ENCODE peak calls at places on chromosome 22, in seven cellular contexts. S, I, H, C, E, A and B are unnamed samples.

GRCh38 chr22:49295851-49296560 is 531.7 kb downstream of the BRD1 start:
- DNase-seq in S (peak), I (no peak), H (no peak), C (no peak), E (no peak), A (no peak), B (no peak)

GRCh38 chr22:28142361-28142801 is 223.3 kb upstream of the PITPNB start:
- DNase-seq in S (no peak), I (peak), H (no peak), C (no peak), E (no peak), A (peak), B (peak)

GRCh38 chr22:42388130-42388797 is 43.9 kb downstream of the NFAM1 start:
- DNase-seq in S (no peak), I (no peak), H (no peak), C (no peak), E (no peak), A (peak), B (no peak)

GRCh38 chr22:39444247-39444800 is 12.5 kb upstream of the MGAT3 start:
- DNase-seq in S (no peak), I (no peak), H (no peak), C (no peak), E (no peak), A (no peak), B (no peak)

GRCh38 chr22:28442264-28442950 is 237.2 kb downstream of the TTC28 start:
- DNase-seq in S (peak), I (peak), H (peak), C (peak), E (peak), A (no peak), B (peak)

GRCh38 chr22:46514592-46515207 is 22.7 kb downstream of the CELSR1 start:
- DNase-seq in S (no peak), I (peak), H (no peak), C (no peak), E (no peak), A (peak), B (no peak)

GRCh38 chr22:33841281-33842005 is 78.8 kb downstream of the LARGE1 start:
- DNase-seq in S (no peak), I (no peak), H (no peak), C (no peak), E (no peak), A (no peak), B (no peak)

GRCh38 chr22:36197065-36197440 is 4.6 kb downstream of the APOL4 start:
- DNase-seq in S (no peak), I (peak), H (no peak), C (peak), E (peak), A (no peak), B (peak)

GRCh38 chr22:42805016-42805997 is 51.8 kb downstream of the ARFGAP3 start:
- DNase-seq in S (peak), I (no peak), H (no peak), C (peak), E (no peak), A (no peak), B (no peak)

GRCh38 chr22:36332623-36333331 is 55.0 kb downstream of the MYH9 start:
- DNase-seq in S (no peak), I (peak), H (peak), C (no peak), E (no peak), A (peak), B (peak)

GRCh38 chr22:46169628-46170027 is 19.3 kb downstream of the PPARA start:
- DNase-seq in S (no peak), I (no peak), H (no peak), C (no peak), E (no peak), A (no peak), B (no peak)

GRCh38 chr22:23257889-23258825 is 77.8 kb downstream of the BCR start:
- DNase-seq in S (no peak), I (no peak), H (no peak), C (no peak), E (no peak), A (no peak), B (no peak)

GRCh38 chr22:42693763-42694683 is 26.6 kb downstream of the A4GALT start:
- DNase-seq in S (no peak), I (no peak), H (no peak), C (no peak), E (peak), A (no peak), B (no peak)

GRCh38 chr22:50228366-50228765 is 16.5 kb downstream of the TUBGCP6 start:
- DNase-seq in S (no peak), I (no peak), H (no peak), C (no peak), E (no peak), A (no peak), B (no peak)

GRCh38 chr22:17710023-17710422 is 64.2 kb downstream of the BID start:
- DNase-seq in S (no peak), I (no peak), H (no peak), C (no peak), E (no peak), A (no peak), B (no peak)

GRCh38 chr22:44129614-44129976 is 51.1 kb upstream of the PARVG start:
- DNase-seq in S (no peak), I (peak), H (no peak), C (no peak), E (no peak), A (peak), B (no peak)

GRCh38 chr22:22687638-22688500 is 43.5 kb downstream of the GGTLC2 start:
- DNase-seq in S (peak), I (peak), H (no peak), C (no peak), E (no peak), A (peak), B (peak)

GRCh38 chr22:36352775-36353507 is 34.8 kb downstream of the MYH9 start:
- DNase-seq in S (no peak), I (peak), H (no peak), C (peak), E (peak), A (peak), B (no peak)

GRCh38 chr22:23402275-23403151 is 177.6 kb downstream of the IGLL1 start:
- DNase-seq in S (peak), I (peak), H (peak), C (peak), E (peak), A (peak), B (no peak)

GRCh38 chr22:32850591-32851517 is 49.3 kb downstream of the TIMP3 start:
- DNase-seq in S (no peak), I (peak), H (no peak), C (peak), E (no peak), A (no peak), B (peak)

GRCh38 chr22:28181332-28181731 is 262.3 kb upstream of the PITPNB start:
- DNase-seq in S (no peak), I (peak), H (no peak), C (no peak), E (no peak), A (peak), B (no peak)

GRCh38 chr22:39236321-39237275 is 8.2 kb downstream of the PDGFB start:
- DNase-seq in S (peak), I (peak), H (no peak), C (peak), E (no peak), A (no peak), B (no peak)

GRCh38 chr22:31083923-31084810 is 3.0 kb downstream of the SMTN start:
- DNase-seq in S (peak), I (no peak), H (no peak), C (no peak), E (no peak), A (no peak), B (no peak)

GRCh38 chr22:32932176-32932575 is 126.0 kb downstream of the SYN3 start:
- DNase-seq in S (no peak), I (no peak), H (no peak), C (no peak), E (no peak), A (peak), B (no peak)

GRCh38 chr22:44963055-44963454 is 46.8 kb downstream of the PHF21B start:
- DNase-seq in S (no peak), I (no peak), H (no peak), C (no peak), E (no peak), A (no peak), B (no peak)

GRCh38 chr22:49968313-49968830 is 7.8 kb downstream of the PIM3 start:
- DNase-seq in S (peak), I (no peak), H (no peak), C (peak), E (peak), A (no peak), B (no peak)

GRCh38 chr22:30021881-30022619 is 58.2 kb upstream of the HORMAD2 start:
- DNase-seq in S (no peak), I (no peak), H (no peak), C (peak), E (no peak), A (no peak), B (no peak)

GRCh38 chr22:22228921-22229320 is 15.7 kb upstream of the VPREB1 start:
- DNase-seq in S (no peak), I (no peak), H (no peak), C (no peak), E (no peak), A (no peak), B (no peak)

GRCh38 chr22:28115426-28115825 is 196.4 kb upstream of the PITPNB start:
- DNase-seq in S (no peak), I (no peak), H (no peak), C (no peak), E (no peak), A (no peak), B (no peak)

GRCh38 chr22:20542736-20543135 is 35.3 kb downstream of the MED15 start:
- DNase-seq in S (no peak), I (no peak), H (no peak), C (no peak), E (no peak), A (no peak), B (no peak)

GRCh38 chr22:23179381-23180294 is 671 bp upstream of the BCR start:
- DNase-seq in S (no peak), I (no peak), H (no peak), C (peak), E (no peak), A (peak), B (peak)

GRCh38 chr22:27719535-27720227 is 81.9 kb downstream of the MN1 start:
- DNase-seq in S (no peak), I (no peak), H (no peak), C (peak), E (no peak), A (peak), B (no peak)

GRCh38 chr22:33652596-33652995 is 267.7 kb downstream of the LARGE1 start:
- DNase-seq in S (no peak), I (no peak), H (no peak), C (no peak), E (no peak), A (no peak), B (no peak)

GRCh38 chr22:38271927-38272372 is 860 bp downstream of the TMEM184B start:
- DNase-seq in S (peak), I (peak), H (no peak), C (no peak), E (no peak), A (no peak), B (no peak)